ENCODE peak calls at places on chromosomes 13 and 19, in four cellular contexts. One of them, this sample, is unnamed.

GRCh38 chr13:49652691-49653305 is 24.5 kb downstream of the ARL11 start:
- DNase-seq in HepG2: peak
- DNase-seq in IMR-90: peak
- DNase-seq in K562: peak
- DNase-seq in this sample: peak

GRCh38 chr13:23792680-23793079 is 96.5 kb downstream of the MIPEP start:
- DNase-seq in IMR-90: peak
- DNase-seq in HepG2: no peak
- DNase-seq in K562: no peak
- DNase-seq in this sample: no peak

GRCh38 chr13:19863323-19864017 is at the start of gene ZMYM5:
- DNase-seq in K562: peak
- DNase-seq in IMR-90: peak
- DNase-seq in HepG2: peak
- DNase-seq in this sample: peak

GRCh38 chr13:40168425-40169155 is 497.9 kb downstream of the FOXO1 start:
- DNase-seq in IMR-90: no peak
- DNase-seq in K562: no peak
- DNase-seq in HepG2: no peak
- DNase-seq in this sample: no peak

GRCh38 chr19:49462492-49462891 is 9.5 kb downstream of the ALDH16A1 start:
- DNase-seq in HepG2: no peak
- DNase-seq in IMR-90: no peak
- DNase-seq in K562: no peak
- DNase-seq in this sample: no peak

GRCh38 chr13:26372747-26373146 is 118.8 kb downstream of the CDK8 start:
- DNase-seq in IMR-90: no peak
- DNase-seq in HepG2: no peak
- DNase-seq in K562: no peak
- DNase-seq in this sample: no peak

GRCh38 chr19:18023596-18024212 is 15.7 kb downstream of the ARRDC2 start:
- DNase-seq in K562: peak
- DNase-seq in HepG2: no peak
- DNase-seq in IMR-90: no peak
- DNase-seq in this sample: no peak

GRCh38 chr13:98459721-98460370 is 117.1 kb downstream of the STK24 start:
- DNase-seq in K562: no peak
- DNase-seq in IMR-90: no peak
- DNase-seq in HepG2: no peak
- DNase-seq in this sample: no peak

GRCh38 chr13:23796546-23796945 is 92.7 kb downstream of the MIPEP start:
- DNase-seq in K562: no peak
- DNase-seq in IMR-90: peak
- DNase-seq in HepG2: peak
- DNase-seq in this sample: no peak

GRCh38 chr13:37905736-37906135 is 36.2 kb upstream of the TRPC4 start:
- DNase-seq in IMR-90: no peak
- DNase-seq in K562: no peak
- DNase-seq in HepG2: no peak
- DNase-seq in this sample: no peak

GRCh38 chr13:39859898-39860297 is 204.4 kb downstream of the COG6 start:
- DNase-seq in HepG2: no peak
- DNase-seq in IMR-90: no peak
- DNase-seq in K562: no peak
- DNase-seq in this sample: no peak

GRCh38 chr19:4016486-4016885 is 8.9 kb downstream of the PIAS4 start:
- DNase-seq in K562: no peak
- DNase-seq in IMR-90: no peak
- DNase-seq in HepG2: no peak
- DNase-seq in this sample: no peak

GRCh38 chr19:12722566-12723382 is 958 bp downstream of the TNPO2 start:
- DNase-seq in IMR-90: peak
- DNase-seq in HepG2: peak
- DNase-seq in K562: peak
- DNase-seq in this sample: peak

GRCh38 chr19:40754611-40755247 is 3.7 kb downstream of the SNRPA start:
- DNase-seq in HepG2: peak
- DNase-seq in K562: no peak
- DNase-seq in IMR-90: peak
- DNase-seq in this sample: no peak

GRCh38 chr19:6220385-6221191 is 59.2 kb downstream of the MLLT1 start:
- DNase-seq in HepG2: no peak
- DNase-seq in IMR-90: peak
- DNase-seq in K562: no peak
- DNase-seq in this sample: no peak

GRCh38 chr13:43167058-43167457 is 143.7 kb downstream of the DNAJC15 start:
- DNase-seq in K562: no peak
- DNase-seq in IMR-90: no peak
- DNase-seq in HepG2: no peak
- DNase-seq in this sample: no peak
- TF ChIP-seq MAFK in K562: no peak
- TF ChIP-seq MAFK in IMR-90: no peak
- TF ChIP-seq MAFK in HepG2: no peak
- TF ChIP-seq MAFK in this sample: no peak

DNA sequence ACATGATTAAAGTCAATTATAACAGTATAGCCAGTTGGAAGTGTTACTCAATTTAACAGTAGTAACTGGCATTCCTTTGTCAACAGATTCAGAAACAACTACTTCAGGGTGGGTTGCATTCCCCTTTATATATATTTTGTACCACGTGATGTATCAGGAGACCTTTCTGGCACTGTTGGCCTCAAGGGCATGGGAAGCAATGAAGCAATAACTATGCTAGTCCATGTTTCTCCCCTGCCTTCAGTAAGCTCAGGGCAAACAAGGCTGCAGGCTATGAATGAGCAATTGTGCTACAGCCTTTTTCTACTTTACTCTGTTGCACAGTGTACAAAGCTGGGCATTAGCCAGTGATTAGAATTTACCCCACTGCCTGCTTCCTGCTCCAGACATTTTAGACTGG is 348.7 kb downstream of the GPC5 start:
- DNase-seq in IMR-90: no peak
- DNase-seq in HepG2: peak
- DNase-seq in K562: no peak
- DNase-seq in this sample: no peak
- TF ChIP-seq RFX5 in IMR-90: no peak
- TF ChIP-seq RFX5 in HepG2: no peak
- TF ChIP-seq RFX5 in K562: no peak
- TF ChIP-seq RFX5 in this sample: no peak

GRCh38 chr13:111623170-111623569 is 302.7 kb downstream of the TEX29 start:
- DNase-seq in K562: no peak
- DNase-seq in HepG2: no peak
- DNase-seq in IMR-90: no peak
- DNase-seq in this sample: no peak
- H2AFZ ChIP-seq in K562: no peak
- H2AFZ ChIP-seq in HepG2: no peak
- H2AFZ ChIP-seq in IMR-90: no peak
- H2AFZ ChIP-seq in this sample: peak

GRCh38 chr13:33229446-33230177 is 55.9 kb downstream of the STARD13 start:
- DNase-seq in HepG2: peak
- DNase-seq in K562: no peak
- DNase-seq in IMR-90: no peak
- DNase-seq in this sample: no peak
- TF ChIP-seq MAFK in HepG2: no peak
- TF ChIP-seq MAFK in K562: no peak
- TF ChIP-seq MAFK in IMR-90: no peak
- TF ChIP-seq MAFK in this sample: no peak

GRCh38 chr19:46847528-46847927 is 3.1 kb downstream of the AP2S1 start:
- DNase-seq in K562: no peak
- DNase-seq in IMR-90: no peak
- DNase-seq in HepG2: no peak
- DNase-seq in this sample: no peak
- TF ChIP-seq RFX5 in K562: no peak
- TF ChIP-seq RFX5 in IMR-90: no peak
- TF ChIP-seq RFX5 in HepG2: no peak
- TF ChIP-seq RFX5 in this sample: no peak

DNA sequence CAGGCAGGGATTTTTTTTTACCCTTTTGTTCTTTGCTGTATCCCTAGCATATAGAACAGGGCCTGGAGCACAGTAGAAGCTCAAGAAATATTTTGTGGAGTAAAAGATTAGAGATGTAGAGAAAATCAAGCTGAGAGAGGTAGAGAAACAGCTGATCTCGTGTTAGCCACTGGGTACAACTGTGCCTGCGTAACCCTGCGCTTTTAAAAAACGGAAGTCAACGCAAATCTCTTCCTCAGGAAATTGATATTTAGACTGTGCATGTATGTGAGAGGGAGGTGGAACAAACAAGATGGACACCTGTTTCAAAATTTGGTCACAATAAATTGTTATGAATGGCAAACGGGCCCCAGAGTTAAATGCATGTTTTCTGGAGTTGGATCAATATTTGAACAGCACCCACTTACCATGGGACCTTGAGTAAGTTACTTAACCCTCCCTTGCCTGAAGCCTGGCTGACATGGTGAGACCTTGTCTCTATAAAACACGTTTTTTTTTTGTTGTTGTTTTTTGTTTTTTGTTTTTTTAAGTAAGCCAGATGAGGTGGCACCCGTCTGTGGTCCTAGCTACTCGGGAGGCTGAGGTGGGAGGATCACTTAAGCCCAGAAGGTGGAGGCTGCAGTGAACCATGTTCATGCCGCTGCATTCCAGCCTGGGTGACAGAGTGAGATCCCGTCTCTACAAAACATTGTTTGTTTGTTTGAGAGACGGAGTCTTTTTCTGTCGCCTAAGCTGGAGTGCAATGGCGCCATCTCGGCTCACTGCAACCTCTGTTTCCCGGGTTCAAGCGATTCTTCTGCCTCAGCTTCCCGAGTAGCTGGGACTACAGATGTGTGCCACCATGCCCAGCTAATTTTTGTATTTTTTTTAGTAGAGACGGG is 3.3 kb upstream of the EPOR start:
- DNase-seq in IMR-90: no peak
- DNase-seq in HepG2: peak
- DNase-seq in K562: no peak
- DNase-seq in this sample: no peak
- H2AFZ ChIP-seq in IMR-90: no peak
- H2AFZ ChIP-seq in HepG2: peak
- H2AFZ ChIP-seq in K562: peak
- H2AFZ ChIP-seq in this sample: no peak

GRCh38 chr13:42239644-42240043 is 32.3 kb upstream of the AKAP11 start:
- DNase-seq in HepG2: no peak
- DNase-seq in IMR-90: peak
- DNase-seq in K562: no peak
- DNase-seq in this sample: no peak
- TF ChIP-seq MAFK in HepG2: no peak
- TF ChIP-seq MAFK in IMR-90: no peak
- TF ChIP-seq MAFK in K562: no peak
- TF ChIP-seq MAFK in this sample: no peak

This sample was measured in H1.